ENCODE peak calls at places on chromosomes 11 and 22, in ten cellular contexts. J, Z, I, M, H, C, R, E, W and A are unnamed samples.

GRCh38 chr11:34926101-34926830 is 9.8 kb downstream of the PDHX start:
- DNase-seq in E (peak; percentile 42), C (peak; percentile 39), H (no peak), M (peak; percentile 18), J (peak; percentile 74), I (no peak), W (no peak), R (peak; percentile 48), Z (no peak), A (peak; percentile 33)

GRCh38 chr11:110971110-110971509 is 258.9 kb upstream of the ARHGAP20 start:
- DNase-seq in J (peak; percentile 76), Z (no peak), R (peak; percentile 97), M (no peak), E (no peak), I (no peak), H (no peak), C (no peak), W (no peak), A (no peak)

GRCh38 chr11:108895579-108896480 is 231.0 kb downstream of the DDX10 start:
- DNase-seq in Z (no peak), W (no peak), E (no peak), H (no peak), C (no peak), J (peak; percentile 51), I (no peak), R (peak; percentile 69), M (no peak), A (no peak)

GRCh38 chr11:126585388-126586302 is 230.2 kb downstream of the ST3GAL4 start:
- DNase-seq in H (no peak), J (peak; percentile 95), W (no peak), M (no peak), I (peak; percentile 66), C (no peak), Z (peak; percentile 87), E (peak; percentile 87), R (peak; percentile 94), A (peak; percentile 91)

GRCh38 chr11:118886681-118887111 is 3.0 kb downstream of the CXCR5 start:
- DNase-seq in Z (no peak), I (peak; percentile 26), M (no peak), H (no peak), J (no peak), R (no peak), C (no peak), E (no peak), W (no peak), A (no peak)

GRCh38 chr11:103907548-103908455 is 128.6 kb upstream of the DDI1 start:
- DNase-seq in I (no peak), E (no peak), J (peak; percentile 67), H (no peak), W (no peak), M (no peak), R (peak; percentile 68), Z (peak; percentile 51), C (no peak), A (no peak)

GRCh38 chr11:117443269-117444186 is 115.9 kb downstream of the CEP164 start:
- DNase-seq in R (peak; percentile 25), C (no peak), E (peak; percentile 76), W (peak; percentile 24), M (peak; percentile 30), H (no peak), Z (no peak), J (peak; percentile 51), I (peak; percentile 64), A (no peak)

GRCh38 chr11:2827256-2827655 is 58.3 kb downstream of the CDKN1C start:
- DNase-seq in M (no peak), H (no peak), Z (no peak), I (peak; percentile 51), R (peak; percentile 37), E (no peak), C (no peak), J (no peak), W (no peak), A (no peak)

GRCh38 chr22:17772963-17773605 is 1.2 kb downstream of the BID start:
- DNase-seq in C (no peak), J (peak; percentile 19), H (no peak), I (no peak), R (peak; percentile 62), E (no peak), M (no peak), W (no peak), Z (no peak), A (no peak)

GRCh38 chr22:30183861-30184278 is 62.7 kb downstream of the LIF start:
- DNase-seq in W (no peak), R (peak; percentile 75), C (peak; percentile 33), Z (no peak), I (no peak), H (no peak), E (no peak), M (no peak), J (peak; percentile 32), A (no peak)

GRCh38 chr11:746289-747175 is 732 bp upstream of the TALDO1 start:
- DNase-seq in H (no peak), J (no peak), E (peak; percentile 37), M (no peak), C (peak; percentile 63), Z (no peak), R (peak; percentile 45), I (no peak), W (no peak), A (no peak)

GRCh38 chr11:30653606-30654005 is 67.5 kb upstream of the MPPED2 start:
- DNase-seq in E (no peak), R (no peak), W (no peak), I (no peak), C (no peak), Z (no peak), J (no peak), H (no peak), M (no peak), A (no peak)

GRCh38 chr11:64934765-64935633 is 694 bp downstream of the GPHA2 start:
- DNase-seq in I (no peak), W (no peak), C (no peak), J (no peak), E (no peak), M (no peak), H (no peak), Z (no peak), R (no peak), A (no peak)

GRCh38 chr22:49767355-49768062 is 60.2 kb downstream of the BRD1 start:
- DNase-seq in W (peak; percentile 22), E (no peak), J (peak; percentile 71), I (peak; percentile 52), Z (peak; percentile 26), C (peak; percentile 47), R (peak; percentile 38), H (no peak), M (peak; percentile 65), A (no peak)

GRCh38 chr22:24146190-24146616 is 35.1 kb upstream of the SUSD2 start:
- DNase-seq in Z (no peak), M (peak; percentile 65), I (peak; percentile 75), H (no peak), J (peak; percentile 72), C (peak; percentile 49), W (no peak), R (peak; percentile 58), E (peak; percentile 61), A (peak; percentile 28)

GRCh38 chr11:35937751-35938150 is 6.1 kb upstream of the LDLRAD3 start:
- DNase-seq in J (no peak), H (no peak), Z (no peak), W (no peak), M (no peak), C (no peak), R (no peak), E (no peak), I (no peak), A (no peak)

GRCh38 chr11:68347345-68347744 is 35.0 kb downstream of the LRP5 start:
- DNase-seq in C (no peak), I (no peak), M (no peak), W (no peak), H (no peak), E (no peak), J (no peak), R (no peak), Z (no peak), A (no peak)

GRCh38 chr11:31059529-31059928 is 310.0 kb downstream of the DCDC1 start:
- DNase-seq in C (no peak), I (no peak), J (no peak), W (no peak), Z (no peak), H (no peak), R (no peak), M (no peak), E (no peak), A (no peak)

GRCh38 chr11:2961080-2961479 is 31.0 kb downstream of the NAP1L4 start:
- DNase-seq in E (no peak), Z (no peak), C (no peak), J (no peak), R (no peak), I (no peak), M (no peak), W (no peak), H (no peak), A (no peak)

GRCh38 chr11:94639901-94640721 is 72.9 kb downstream of the PIWIL4 start:
- DNase-seq in I (peak; percentile 53), J (no peak), Z (no peak), C (no peak), R (no peak), H (no peak), W (no peak), M (no peak), E (no peak), A (no peak)

GRCh38 chr11:70655816-70656215 is 257.5 kb downstream of the CTTN start:
- DNase-seq in R (no peak), J (no peak), H (no peak), C (no peak), E (no peak), Z (no peak), I (no peak), W (no peak), M (no peak), A (no peak)

GRCh38 chr22:44452531-44453420 is 45.3 kb downstream of the RTL6 start:
- DNase-seq in E (no peak), I (no peak), W (no peak), C (no peak), Z (no peak), R (no peak), H (no peak), M (no peak), J (no peak), A (no peak)

GRCh38 chr11:128759597-128759996 is 65.7 kb downstream of the FLI1 start:
- DNase-seq in M (no peak), C (no peak), Z (no peak), E (no peak), H (no peak), I (no peak), J (peak; percentile 57), R (peak; percentile 87), W (no peak), A (no peak)

GRCh38 chr11:44958165-44958564 is 7.5 kb upstream of the TP53I11 start:
- DNase-seq in I (no peak), H (no peak), C (no peak), E (peak; percentile 7), Z (no peak), M (no peak), R (no peak), W (no peak), J (no peak), A (no peak)

GRCh38 chr22:29000225-29000556 is 61.4 kb downstream of the C22orf31 start:
- DNase-seq in W (no peak), C (no peak), Z (no peak), I (no peak), H (no peak), E (no peak), J (no peak), M (no peak), R (peak; percentile 36), A (no peak)

GRCh38 chr22:40265783-40266182 is 80.5 kb upstream of the ADSL start:
- DNase-seq in C (no peak), Z (no peak), J (no peak), R (no peak), H (no peak), I (no peak), W (no peak), E (no peak), M (peak; percentile 23), A (no peak)

GRCh38 chr11:88103337-88104206 is 71.7 kb downstream of the RAB38 start:
- DNase-seq in Z (peak; percentile 24), J (peak; percentile 73), C (peak; percentile 52), E (peak; percentile 22), I (no peak), W (peak; percentile 16), R (peak; percentile 67), H (no peak), M (peak; percentile 56), A (peak; percentile 24)

GRCh38 chr11:106420048-106420665 is 342.7 kb downstream of the AASDHPPT start:
- DNase-seq in I (no peak), E (no peak), M (no peak), C (no peak), Z (no peak), W (no peak), R (peak; percentile 13), J (peak; percentile 31), H (no peak), A (no peak)